ENCODE peak calls at places on chromosomes 11 and 22, in four cellular contexts. K is NCI-H1694, E is T-helper 2 cell, S is islet precursor cell. U is an unnamed sample.

GRCh38 chr11:127338380-127339259 is 338.1 kb upstream of the KIRREL3 start:
- DNase-seq in K (no peak), E (no peak), S (peak), U (peak)

GRCh38 chr11:32312206-32312817 is 123.0 kb downstream of the WT1 start:
- DNase-seq in K (no peak), E (no peak), S (no peak), U (no peak)

GRCh38 chr11:128448487-128448886 is 138.9 kb downstream of the ETS1 start:
- DNase-seq in K (no peak), E (no peak), S (peak), U (peak)

GRCh38 chr22:37752189-37753061 is 55.3 kb upstream of the GCAT start:
- DNase-seq in K (peak), E (no peak), S (peak), U (peak)

GRCh38 chr22:24198682-24199052 is 17.4 kb downstream of the SUSD2 start:
- DNase-seq in K (no peak), E (no peak), S (peak), U (no peak)

GRCh38 chr11:70201876-70202861 is 927 bp upstream of the FADD start:
- DNase-seq in K (no peak), E (no peak), S (no peak), U (no peak)

GRCh38 chr11:17791144-17791543 is 56.6 kb downstream of the KCNC1 start:
- DNase-seq in K (no peak), E (no peak), S (no peak), U (no peak)

GRCh38 chr11:62560566-62561103 is 13.1 kb downstream of the EEF1G start:
- DNase-seq in K (no peak), E (peak), S (peak), U (peak)

GRCh38 chr11:77101043-77101537 is 1.6 kb upstream of the OMP start:
- DNase-seq in K (peak), E (no peak), S (no peak), U (peak)

GRCh38 chr11:122763108-122763507 is 75.2 kb upstream of the CRTAM start:
- DNase-seq in K (no peak), E (no peak), S (no peak), U (no peak)

GRCh38 chr11:95231881-95232605 is 1.0 kb upstream of the SESN3 start:
- DNase-seq in K (no peak), E (peak), S (peak), U (peak)

GRCh38 chr11:106271686-106272085 is 194.2 kb downstream of the AASDHPPT start:
- DNase-seq in K (no peak), E (no peak), S (no peak), U (no peak)

GRCh38 chr11:124896071-124896750 is 1.5 kb downstream of the ROBO4 start:
- DNase-seq in K (no peak), E (no peak), S (peak), U (peak)

GRCh38 chr11:9765320-9766101 is 101.6 kb downstream of the SWAP70 start:
- DNase-seq in K (no peak), E (no peak), S (peak), U (peak)

GRCh38 chr11:18282626-18283025 is 16.6 kb downstream of the SAA1 start:
- DNase-seq in K (no peak), E (no peak), S (no peak), U (no peak)

GRCh38 chr11:12100886-12101285 is 9.5 kb upstream of the MICAL2 start:
- DNase-seq in K (no peak), E (no peak), S (no peak), U (no peak)

GRCh38 chr11:102912482-102912830 is 37.7 kb upstream of the MMP12 start:
- DNase-seq in K (no peak), E (no peak), S (peak), U (peak)

GRCh38 chr22:30602049-30602448 is 4.9 kb upstream of the TCN2 start:
- DNase-seq in K (no peak), E (no peak), S (no peak), U (peak)

GRCh38 chr22:43624144-43624998 is 187.7 kb downstream of the EFCAB6 start:
- DNase-seq in K (no peak), E (no peak), S (no peak), U (no peak)

GRCh38 chr11:27312110-27312509 is 50.9 kb downstream of the CCDC34 start:
- DNase-seq in K (no peak), E (no peak), S (no peak), U (no peak)

GRCh38 chr22:23450434-23450795 is 129.7 kb downstream of the IGLL1 start:
- DNase-seq in K (no peak), E (no peak), S (no peak), U (no peak)

GRCh38 chr22:23325183-23325582 is 144.9 kb downstream of the BCR start:
- DNase-seq in K (no peak), E (no peak), S (no peak), U (peak)

GRCh38 chr22:23862103-23862502 is 4.4 kb downstream of the SLC2A11 start:
- DNase-seq in K (peak), E (no peak), S (peak), U (peak)

GRCh38 chr11:129815596-129816461 is at the start of gene TMEM45B:
- DNase-seq in K (no peak), E (peak), S (peak), U (peak)

U was measured in ELF-1.